ENCODE peak calls at places on chromosomes 2 and 18, in seven cellular contexts. Y, Q, A, E, J, R and S are unnamed samples.

GRCh38 chr18:78867131-78867530 is 112.5 kb upstream of the SALL3 start:
- DNase-seq in E (no peak), R (no peak), Y (no peak), A (no peak), J (no peak), Q (no peak), S (no peak)

GRCh38 chr2:119760237-119760807 is 600 bp downstream of the PTPN4 start:
- DNase-seq in R (peak), E (no peak), J (peak), Y (no peak), Q (peak), A (no peak), S (no peak)

GRCh38 chr18:59927246-59927825 is 27.5 kb downstream of the PMAIP1 start:
- DNase-seq in R (no peak), E (peak), A (no peak), J (no peak), Q (no peak), Y (peak), S (no peak)

GRCh38 chr2:73075477-73076373 is 4.2 kb upstream of the SFXN5 start:
- DNase-seq in Q (no peak), A (no peak), R (no peak), E (peak), Y (no peak), J (peak), S (no peak)

GRCh38 chr2:9095690-9096089 is 92.2 kb upstream of the MBOAT2 start:
- DNase-seq in R (peak), A (no peak), Q (peak), E (peak), Y (no peak), J (no peak), S (peak)

GRCh38 chr2:152369176-152369860 is 34.3 kb downstream of the FMNL2 start:
- DNase-seq in Q (no peak), R (no peak), Y (no peak), J (no peak), A (no peak), E (peak), S (no peak)

GRCh38 chr2:96164459-96165184 is 19.4 kb upstream of the DUSP2 start:
- DNase-seq in E (no peak), Y (peak), A (no peak), J (peak), R (no peak), Q (no peak), S (no peak)

GRCh38 chr2:222052934-222053367 is 245.8 kb downstream of the PAX3 start:
- DNase-seq in Q (no peak), A (no peak), Y (no peak), E (no peak), J (no peak), R (no peak), S (no peak)

GRCh38 chr2:217001740-217002139 is 141.9 kb upstream of the TNP1 start:
- DNase-seq in J (no peak), Y (no peak), R (no peak), E (no peak), A (no peak), Q (no peak), S (no peak)

GRCh38 chr18:27661320-27662049 is 476.4 kb upstream of the CHST9 start:
- DNase-seq in Q (no peak), R (no peak), A (no peak), E (no peak), J (no peak), Y (no peak), S (no peak)

GRCh38 chr2:195659114-195659513 is 2.1 kb downstream of the SLC39A10 start:
- DNase-seq in J (no peak), Q (no peak), R (no peak), E (peak), Y (no peak), A (no peak), S (no peak)

GRCh38 chr18:58661423-58661822 is 9.8 kb upstream of the MALT1 start:
- DNase-seq in Q (no peak), Y (no peak), A (no peak), J (no peak), R (no peak), E (peak), S (no peak)

GRCh38 chr2:55158111-55158814 is 73.8 kb downstream of the CLHC1 start:
- DNase-seq in J (no peak), E (no peak), Y (no peak), Q (no peak), A (no peak), R (peak), S (no peak)

GRCh38 chr2:30310955-30311354 is 79.6 kb downstream of the LBH start:
- DNase-seq in Y (peak), A (no peak), E (no peak), R (no peak), Q (no peak), J (no peak), S (no peak)

GRCh38 chr2:73961823-73962615 is 22.7 kb upstream of the TET3 start:
- DNase-seq in Y (no peak), A (no peak), R (no peak), J (no peak), Q (no peak), E (no peak), S (no peak)

GRCh38 chr2:74100254-74101216 is 47.2 kb downstream of the BOLA3 start:
- DNase-seq in E (no peak), A (no peak), Y (no peak), Q (peak), J (no peak), R (no peak), S (no peak)

GRCh38 chr2:38708900-38709321 is 42.2 kb downstream of the SRSF7 start:
- DNase-seq in J (no peak), Y (no peak), R (no peak), A (no peak), E (no peak), Q (no peak), S (no peak)

GRCh38 chr2:174024524-174025270 is 59.5 kb upstream of the SP3 start:
- DNase-seq in E (peak), A (no peak), Y (no peak), R (peak), J (peak), Q (peak), S (peak)

GRCh38 chr2:188251034-188251433 is 40.6 kb upstream of the GULP1 start:
- DNase-seq in E (no peak), J (no peak), R (no peak), Y (no peak), A (no peak), Q (no peak), S (no peak)

GRCh38 chr2:52936029-52936428 is 831.6 kb upstream of the CHAC2 start:
- DNase-seq in Y (no peak), Q (no peak), R (no peak), J (no peak), E (peak), A (no peak), S (no peak)

GRCh38 chr2:157672129-157672528 is 43.5 kb upstream of the ACVR1C start:
- DNase-seq in A (no peak), Q (no peak), E (no peak), Y (no peak), J (no peak), R (no peak), S (no peak)

GRCh38 chr2:100056478-100056877 is 85.9 kb downstream of the AFF3 start:
- DNase-seq in Y (no peak), Q (no peak), R (no peak), A (no peak), E (peak), J (no peak), S (no peak)

GRCh38 chr2:202721621-202722020 is 86.9 kb downstream of the FAM117B start:
- DNase-seq in E (peak), A (no peak), Y (no peak), R (no peak), Q (no peak), J (no peak), S (no peak)

GRCh38 chr2:70549962-70550361 is 3.7 kb downstream of the TGFA start:
- DNase-seq in R (no peak), A (no peak), Y (no peak), Q (no peak), E (no peak), J (no peak), S (no peak)

GRCh38 chr2:191187105-191187829 is 36.5 kb upstream of the STAT4 start:
- DNase-seq in J (no peak), A (no peak), Q (no peak), R (no peak), E (no peak), Y (no peak), S (no peak)

GRCh38 chr18:77063256-77063655 is 69.3 kb downstream of the MBP start:
- DNase-seq in Q (peak), E (peak), J (no peak), Y (peak), R (peak), A (no peak), S (peak)

GRCh38 chr2:9657731-9658130 is 26.9 kb upstream of the YWHAQ start:
- DNase-seq in Y (no peak), R (no peak), A (no peak), J (no peak), E (no peak), Q (no peak), S (no peak)

GRCh38 chr18:3652380-3653262 is 202.6 kb downstream of the TGIF1 start:
- DNase-seq in J (no peak), E (peak), A (no peak), R (peak), Y (no peak), Q (no peak), S (no peak)

GRCh38 chr2:210663574-210663973 is 107.2 kb downstream of the CPS1 start:
- DNase-seq in J (no peak), Q (no peak), R (no peak), Y (no peak), A (no peak), E (peak), S (peak)

GRCh38 chr2:48347712-48348111 is 182.2 kb upstream of the STON1 start:
- DNase-seq in Y (no peak), E (no peak), R (no peak), J (no peak), Q (no peak), A (no peak), S (no peak)

GRCh38 chr2:157838442-157839161 is 37.5 kb downstream of the ACVR1 start:
- DNase-seq in Q (no peak), E (peak), R (peak), A (no peak), J (no peak), Y (no peak), S (no peak)

GRCh38 chr2:223837290-223838061 is at the start of gene AP1S3:
- DNase-seq in R (peak), A (peak), J (peak), Y (peak), E (peak), Q (peak), S (peak)

GRCh38 chr2:165795011-165795410 is 964 bp upstream of the GALNT3 start:
- DNase-seq in J (no peak), Y (no peak), Q (no peak), A (no peak), E (peak), R (no peak), S (no peak)

GRCh38 chr2:192675640-192676039 is 480.9 kb upstream of the TMEFF2 start:
- DNase-seq in J (no peak), E (no peak), Y (no peak), Q (no peak), R (no peak), A (no peak), S (no peak)

GRCh38 chr2:112893801-112894200 is 17.2 kb upstream of the IL37 start:
- DNase-seq in Q (no peak), J (no peak), E (no peak), R (no peak), A (no peak), Y (no peak), S (no peak)

GRCh38 chr2:170743530-170744239 is 26.5 kb upstream of the ERICH2 start:
- DNase-seq in J (no peak), Y (no peak), E (no peak), R (no peak), A (no peak), Q (no peak), S (no peak)
- H3K4me3 ChIP-seq in J (no peak), Y (no peak), E (no peak), R (no peak), A (no peak), Q (peak), S (no peak)

DNA sequence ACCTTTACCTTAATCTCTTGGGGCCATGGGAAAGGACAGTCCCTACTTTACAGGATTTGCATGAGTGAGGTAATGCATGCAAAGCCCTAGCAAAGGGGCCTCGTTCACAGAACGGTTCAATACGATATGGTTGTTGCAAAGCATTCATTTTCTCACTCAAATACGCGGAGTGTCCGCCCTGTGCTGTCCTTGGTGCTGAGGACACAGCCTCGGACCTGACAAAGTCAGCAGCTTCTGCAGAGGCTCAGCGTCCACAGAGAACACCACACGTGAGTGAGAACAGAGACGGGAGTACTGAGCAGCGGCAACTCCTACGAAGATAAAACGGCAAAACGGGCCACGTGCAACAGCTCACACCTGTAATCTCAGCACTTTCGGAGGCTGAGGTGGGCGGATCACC is 125.6 kb downstream of the EIPR1 start:
- DNase-seq in Q (no peak), J (no peak), A (no peak), R (no peak), E (peak), Y (no peak), S (no peak)
- H3K4me3 ChIP-seq in Q (no peak), J (no peak), A (no peak), R (no peak), E (no peak), Y (no peak), S (no peak)

DNA sequence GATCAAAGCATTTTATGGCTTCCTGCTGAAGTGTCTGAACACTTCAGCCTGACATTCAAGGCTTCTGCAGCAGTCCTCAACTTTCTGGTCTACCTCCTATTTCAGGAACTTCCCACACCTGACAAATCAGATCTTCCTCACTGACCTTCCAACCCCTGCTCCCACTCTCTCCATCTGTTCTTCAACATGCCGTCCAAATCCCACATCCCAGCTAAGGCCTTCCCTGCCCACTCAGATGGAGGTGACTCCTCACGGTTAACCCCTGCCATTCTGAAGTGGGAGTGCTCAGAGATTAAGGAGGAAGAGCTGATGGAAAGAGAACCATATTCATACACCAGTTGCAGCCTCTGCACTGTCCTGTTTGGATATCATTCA is 104.8 kb downstream of the POLR1A start:
- DNase-seq in Q (no peak), E (no peak), R (no peak), Y (no peak), A (no peak), J (no peak), S (no peak)
- H3K4me3 ChIP-seq in Q (no peak), E (no peak), R (no peak), Y (no peak), A (no peak), J (no peak), S (no peak)

GRCh38 chr18:48932462-48932818 is 18.3 kb downstream of the SMAD7 start:
- DNase-seq in J (no peak), R (no peak), Y (no peak), Q (no peak), A (no peak), E (no peak), S (peak)

GRCh38 chr18:48930926-48931325 is 19.8 kb downstream of the SMAD7 start:
- DNase-seq in Q (no peak), E (no peak), A (no peak), Y (no peak), R (no peak), J (no peak), S (no peak)

GRCh38 chr18:48929951-48930713 is 20.6 kb downstream of the SMAD7 start:
- DNase-seq in E (peak), A (no peak), J (peak), Q (no peak), R (peak), Y (no peak), S (peak)

GRCh38 chr18:48932822-48933510 is 17.8 kb downstream of the SMAD7 start:
- DNase-seq in J (no peak), Q (no peak), E (no peak), A (no peak), R (no peak), Y (peak), S (no peak)

DNA sequence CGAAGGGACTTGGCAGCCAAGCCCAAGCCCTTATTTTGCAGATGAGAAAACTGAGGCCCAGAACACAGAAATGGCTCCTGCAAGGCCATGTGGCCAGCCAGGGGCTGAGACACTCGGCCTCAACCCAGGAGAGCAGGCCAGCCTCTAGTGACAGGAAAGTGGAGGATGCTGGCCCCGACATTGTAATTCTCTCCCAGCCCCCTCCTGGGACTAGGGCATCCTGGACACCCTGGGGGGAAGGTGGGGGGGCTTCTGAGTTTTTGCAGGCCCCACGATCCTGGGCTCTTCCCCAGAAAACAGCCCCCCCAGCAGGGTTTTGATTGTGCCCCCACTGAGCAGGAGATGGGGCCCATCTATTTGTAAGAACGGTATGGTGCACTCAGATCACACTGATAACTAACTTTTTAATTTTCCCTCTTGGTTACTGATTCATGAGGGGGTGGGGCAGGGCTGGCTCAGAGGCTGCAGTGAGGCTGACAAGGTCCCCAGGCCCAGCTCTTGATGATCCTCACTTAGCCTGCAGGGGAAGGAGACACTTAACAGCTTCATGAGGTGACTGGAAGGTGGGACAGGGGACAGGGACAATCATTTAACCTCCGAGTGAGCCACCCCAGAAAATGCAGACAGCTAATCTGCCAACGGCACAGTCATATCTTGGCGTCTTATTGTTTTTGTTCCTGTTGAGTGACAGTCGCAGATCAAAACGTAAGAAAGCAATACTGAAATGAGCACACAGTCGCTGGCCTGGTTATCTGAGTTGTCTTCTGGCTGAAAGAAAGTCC is 18.9 kb downstream of the SMAD7 start:
- DNase-seq in E (no peak), R (no peak), J (no peak), A (no peak), Q (no peak), Y (peak), S (no peak)
- H3K4me3 ChIP-seq in E (no peak), R (no peak), J (no peak), A (no peak), Q (peak), Y (peak), S (no peak)

GRCh38 chr2:1582891-1583341 is 161.4 kb downstream of the PXDN start:
- DNase-seq in J (peak), Q (peak), E (no peak), A (no peak), Y (no peak), R (no peak), S (no peak)
- H3K4me3 ChIP-seq in J (no peak), Q (no peak), E (no peak), A (no peak), Y (no peak), R (no peak), S (no peak)

DNA sequence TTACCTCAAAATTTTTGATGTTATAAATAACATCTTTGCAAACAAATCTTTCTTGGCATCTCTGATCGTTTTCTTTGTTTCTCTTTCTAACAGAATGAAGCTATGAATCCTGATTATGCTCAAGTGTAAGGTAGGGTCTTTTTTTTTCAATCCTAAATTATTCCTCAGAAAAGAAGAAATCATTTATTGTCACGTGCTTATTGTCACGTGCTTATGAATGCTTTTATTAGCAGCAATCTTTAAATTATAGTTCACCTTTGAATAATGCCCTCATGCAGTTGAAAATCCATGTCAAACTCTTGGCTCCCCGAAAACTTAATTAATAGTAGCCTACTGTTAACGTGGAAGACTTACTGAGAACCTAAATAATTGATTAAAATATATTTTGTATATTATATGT is 39.2 kb upstream of the EPAS1 start:
- DNase-seq in Y (no peak), R (no peak), Q (no peak), J (no peak), A (no peak), E (no peak), S (no peak)
- H3K4me3 ChIP-seq in Y (no peak), R (no peak), Q (no peak), J (no peak), A (no peak), E (no peak), S (no peak)

GRCh38 chr18:64720781-64721464 is 572.0 kb upstream of the LINC00305 start:
- DNase-seq in Q (no peak), E (no peak), R (peak), J (no peak), A (no peak), Y (no peak), S (peak)
- H3K4me3 ChIP-seq in Q (no peak), E (no peak), R (no peak), J (no peak), A (no peak), Y (no peak), S (no peak)